ENCODE peak calls at places on chromosomes 4 and X, in ten cellular contexts. One of them, this sample, is unnamed.
A peak's percentile ranks its signal among the peaks of the same experiment; 100 is the strongest.

GRCh38 chrX:148771440-148771839 is 271.0 kb downstream of the AFF2 start:
- DNase-seq in heart left ventricle: no peak
- DNase-seq in lung: no peak
- DNase-seq in mucosa of descending colon: no peak
- DNase-seq in ascending aorta: no peak
- DNase-seq in GM23248: no peak
- DNase-seq in MG63: no peak
- DNase-seq in A673: no peak
- DNase-seq in lower lobe of right lung: no peak
- DNase-seq in PC-9: no peak
- DNase-seq in this sample: no peak

GRCh38 chr4:164383187-164384181 is 370.4 kb upstream of the SMIM31 start:
- DNase-seq in heart left ventricle: peak; percentile 35
- DNase-seq in lung: no peak
- DNase-seq in mucosa of descending colon: peak; percentile 33
- DNase-seq in ascending aorta: peak; percentile 59
- DNase-seq in GM23248: peak; percentile 6
- DNase-seq in MG63: peak; percentile 100
- DNase-seq in A673: peak; percentile 89
- DNase-seq in lower lobe of right lung: no peak
- DNase-seq in PC-9: peak; percentile 8
- DNase-seq in this sample: no peak

GRCh38 chr4:100063355-100063754 is 113.3 kb upstream of the H2AZ1 start:
- DNase-seq in heart left ventricle: no peak
- DNase-seq in lung: no peak
- DNase-seq in mucosa of descending colon: no peak
- DNase-seq in ascending aorta: no peak
- DNase-seq in GM23248: no peak
- DNase-seq in MG63: no peak
- DNase-seq in A673: no peak
- DNase-seq in lower lobe of right lung: no peak
- DNase-seq in PC-9: no peak
- DNase-seq in this sample: no peak

GRCh38 chr4:157076578-157076947 is 613 bp downstream of the GLRB start:
- DNase-seq in heart left ventricle: no peak
- DNase-seq in lung: no peak
- DNase-seq in mucosa of descending colon: no peak
- DNase-seq in ascending aorta: no peak
- DNase-seq in GM23248: no peak
- DNase-seq in MG63: no peak
- DNase-seq in A673: peak; percentile 12
- DNase-seq in lower lobe of right lung: no peak
- DNase-seq in PC-9: no peak
- DNase-seq in this sample: no peak

GRCh38 chr4:8370835-8371234 is 69.7 kb downstream of the ACOX3 start:
- DNase-seq in heart left ventricle: no peak
- DNase-seq in lung: no peak
- DNase-seq in mucosa of descending colon: peak; percentile 31
- DNase-seq in ascending aorta: no peak
- DNase-seq in GM23248: no peak
- DNase-seq in MG63: no peak
- DNase-seq in A673: no peak
- DNase-seq in lower lobe of right lung: peak; percentile 33
- DNase-seq in PC-9: no peak
- DNase-seq in this sample: no peak

GRCh38 chr4:122516376-122516775 is 59.9 kb upstream of the IL2 start:
- DNase-seq in heart left ventricle: no peak
- DNase-seq in lung: no peak
- DNase-seq in mucosa of descending colon: no peak
- DNase-seq in ascending aorta: no peak
- DNase-seq in GM23248: no peak
- DNase-seq in MG63: no peak
- DNase-seq in A673: no peak
- DNase-seq in lower lobe of right lung: no peak
- DNase-seq in PC-9: no peak
- DNase-seq in this sample: no peak

GRCh38 chr4:38815879-38816782 is 11.5 kb upstream of the TLR1 start:
- DNase-seq in heart left ventricle: no peak
- DNase-seq in lung: no peak
- DNase-seq in mucosa of descending colon: no peak
- DNase-seq in ascending aorta: no peak
- DNase-seq in GM23248: no peak
- DNase-seq in MG63: no peak
- DNase-seq in A673: no peak
- DNase-seq in lower lobe of right lung: no peak
- DNase-seq in PC-9: no peak
- DNase-seq in this sample: no peak

GRCh38 chr4:89539374-89539773 is 231.8 kb upstream of the GPRIN3 start:
- DNase-seq in heart left ventricle: no peak
- DNase-seq in lung: no peak
- DNase-seq in mucosa of descending colon: no peak
- DNase-seq in ascending aorta: no peak
- DNase-seq in GM23248: peak; percentile 73
- DNase-seq in MG63: no peak
- DNase-seq in A673: no peak
- DNase-seq in lower lobe of right lung: no peak
- DNase-seq in PC-9: no peak
- DNase-seq in this sample: no peak

GRCh38 chr4:74796631-74797030 is 2.3 kb upstream of the BTC start:
- DNase-seq in heart left ventricle: no peak
- DNase-seq in lung: no peak
- DNase-seq in mucosa of descending colon: no peak
- DNase-seq in ascending aorta: no peak
- DNase-seq in GM23248: no peak
- DNase-seq in MG63: no peak
- DNase-seq in A673: no peak
- DNase-seq in lower lobe of right lung: no peak
- DNase-seq in PC-9: no peak
- DNase-seq in this sample: no peak

GRCh38 chr4:74790652-74791051 is 3.7 kb downstream of the BTC start:
- DNase-seq in heart left ventricle: no peak
- DNase-seq in lung: no peak
- DNase-seq in mucosa of descending colon: no peak
- DNase-seq in ascending aorta: no peak
- DNase-seq in GM23248: no peak
- DNase-seq in MG63: no peak
- DNase-seq in A673: no peak
- DNase-seq in lower lobe of right lung: no peak
- DNase-seq in PC-9: no peak
- DNase-seq in this sample: no peak

GRCh38 chr4:74793757-74794340 is 474 bp downstream of the BTC start:
- DNase-seq in heart left ventricle: peak; percentile 63
- DNase-seq in lung: peak; percentile 77
- DNase-seq in mucosa of descending colon: peak; percentile 86
- DNase-seq in ascending aorta: peak; percentile 72
- DNase-seq in GM23248: peak; percentile 48
- DNase-seq in MG63: peak; percentile 56
- DNase-seq in A673: peak; percentile 2
- DNase-seq in lower lobe of right lung: peak; percentile 81
- DNase-seq in PC-9: peak; percentile 56
- DNase-seq in this sample: no peak

GRCh38 chr4:74789518-74789917 is 4.8 kb downstream of the BTC start:
- DNase-seq in heart left ventricle: no peak
- DNase-seq in lung: no peak
- DNase-seq in mucosa of descending colon: no peak
- DNase-seq in ascending aorta: no peak
- DNase-seq in GM23248: no peak
- DNase-seq in MG63: no peak
- DNase-seq in A673: no peak
- DNase-seq in lower lobe of right lung: no peak
- DNase-seq in PC-9: no peak
- DNase-seq in this sample: no peak

DNA sequence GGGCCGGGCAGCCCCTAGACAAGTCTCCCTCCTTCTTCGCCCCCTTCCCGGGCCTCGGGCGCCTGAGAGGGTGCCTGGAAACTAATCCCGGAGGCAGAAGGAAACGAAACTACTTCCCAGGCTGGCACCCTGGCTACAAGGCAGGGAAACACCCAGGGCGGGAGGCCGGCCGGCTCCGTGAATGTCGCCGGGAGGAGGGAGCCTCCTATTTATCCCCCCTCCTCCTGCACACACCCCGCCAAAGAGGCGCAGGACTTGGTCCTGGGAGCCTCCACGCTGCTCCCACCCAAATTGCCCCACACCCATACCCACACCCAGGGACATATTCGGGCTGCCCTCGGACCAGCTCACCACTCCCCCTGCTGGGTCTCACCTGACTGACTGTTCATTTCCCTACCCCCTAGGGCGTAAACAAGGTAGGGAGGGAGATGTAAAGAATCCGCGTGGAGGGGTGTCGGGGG is at the start of gene BTC:
- DNase-seq in heart left ventricle: no peak
- DNase-seq in lung: peak; percentile 71
- DNase-seq in mucosa of descending colon: peak; percentile 68
- DNase-seq in ascending aorta: peak; percentile 65
- DNase-seq in GM23248: peak; percentile 27
- DNase-seq in MG63: peak; percentile 14
- DNase-seq in A673: peak; percentile 18
- DNase-seq in lower lobe of right lung: peak; percentile 72
- DNase-seq in PC-9: peak; percentile 60
- DNase-seq in this sample: no peak
- H3K9me3 ChIP-seq in heart left ventricle: no peaks in the 10 kb centered on the region
- H3K9me3 ChIP-seq in lung: no peaks in the 10 kb centered on the region
- H3K9me3 ChIP-seq in mucosa of descending colon: no peaks in the 10 kb centered on the region
- H3K9me3 ChIP-seq in ascending aorta: no peaks in the 10 kb centered on the region
- H3K9me3 ChIP-seq in GM23248: no peaks in the 10 kb centered on the region
- H3K9me3 ChIP-seq in MG63: no peaks in the 10 kb centered on the region
- H3K9me3 ChIP-seq in A673: no peaks in the 10 kb centered on the region
- H3K9me3 ChIP-seq in lower lobe of right lung: no peaks in the 10 kb centered on the region
- H3K9me3 ChIP-seq in PC-9: no peaks in the 10 kb centered on the region
- H3K9me3 ChIP-seq in this sample: no peaks in the 10 kb centered on the region

GRCh38 chr4:32824321-32824720 is 2104.2 kb downstream of the PCDH7 start:
- DNase-seq in heart left ventricle: no peak
- DNase-seq in lung: no peak
- DNase-seq in mucosa of descending colon: no peak
- DNase-seq in ascending aorta: no peak
- DNase-seq in GM23248: no peak
- DNase-seq in MG63: no peak
- DNase-seq in A673: no peak
- DNase-seq in lower lobe of right lung: no peak
- DNase-seq in PC-9: peak; percentile 1
- DNase-seq in this sample: no peak

GRCh38 chr4:32831104-32831503 is 2110.9 kb downstream of the PCDH7 start:
- DNase-seq in heart left ventricle: no peak
- DNase-seq in lung: no peak
- DNase-seq in mucosa of descending colon: no peak
- DNase-seq in ascending aorta: no peak
- DNase-seq in GM23248: no peak
- DNase-seq in MG63: no peak
- DNase-seq in A673: no peak
- DNase-seq in lower lobe of right lung: no peak
- DNase-seq in PC-9: no peak
- DNase-seq in this sample: no peak

GRCh38 chr4:32830160-32830559 is 2110.0 kb downstream of the PCDH7 start:
- DNase-seq in heart left ventricle: no peak
- DNase-seq in lung: no peak
- DNase-seq in mucosa of descending colon: no peak
- DNase-seq in ascending aorta: no peak
- DNase-seq in GM23248: no peak
- DNase-seq in MG63: no peak
- DNase-seq in A673: no peak
- DNase-seq in lower lobe of right lung: no peak
- DNase-seq in PC-9: no peak
- DNase-seq in this sample: no peak

GRCh38 chr4:32826169-32826568 is 2106.0 kb downstream of the PCDH7 start:
- DNase-seq in heart left ventricle: no peak
- DNase-seq in lung: no peak
- DNase-seq in mucosa of descending colon: no peak
- DNase-seq in ascending aorta: no peak
- DNase-seq in GM23248: no peak
- DNase-seq in MG63: no peak
- DNase-seq in A673: no peak
- DNase-seq in lower lobe of right lung: no peak
- DNase-seq in PC-9: no peak
- DNase-seq in this sample: no peak
- H3K9me3 ChIP-seq in heart left ventricle: peaks cover 16% of the 10 kb centered on the region
- H3K9me3 ChIP-seq in lung: peaks cover 3% of the 10 kb centered on the region
- H3K9me3 ChIP-seq in mucosa of descending colon: peaks cover 21% of the 10 kb centered on the region
- H3K9me3 ChIP-seq in ascending aorta: no peaks in the 10 kb centered on the region
- H3K9me3 ChIP-seq in GM23248: no peaks in the 10 kb centered on the region
- H3K9me3 ChIP-seq in MG63: no peaks in the 10 kb centered on the region
- H3K9me3 ChIP-seq in A673: peaks cover 23% of the 10 kb centered on the region
- H3K9me3 ChIP-seq in lower lobe of right lung: no peaks in the 10 kb centered on the region
- H3K9me3 ChIP-seq in PC-9: peaks cover 4% of the 10 kb centered on the region
- H3K9me3 ChIP-seq in this sample: no peaks in the 10 kb centered on the region

DNA sequence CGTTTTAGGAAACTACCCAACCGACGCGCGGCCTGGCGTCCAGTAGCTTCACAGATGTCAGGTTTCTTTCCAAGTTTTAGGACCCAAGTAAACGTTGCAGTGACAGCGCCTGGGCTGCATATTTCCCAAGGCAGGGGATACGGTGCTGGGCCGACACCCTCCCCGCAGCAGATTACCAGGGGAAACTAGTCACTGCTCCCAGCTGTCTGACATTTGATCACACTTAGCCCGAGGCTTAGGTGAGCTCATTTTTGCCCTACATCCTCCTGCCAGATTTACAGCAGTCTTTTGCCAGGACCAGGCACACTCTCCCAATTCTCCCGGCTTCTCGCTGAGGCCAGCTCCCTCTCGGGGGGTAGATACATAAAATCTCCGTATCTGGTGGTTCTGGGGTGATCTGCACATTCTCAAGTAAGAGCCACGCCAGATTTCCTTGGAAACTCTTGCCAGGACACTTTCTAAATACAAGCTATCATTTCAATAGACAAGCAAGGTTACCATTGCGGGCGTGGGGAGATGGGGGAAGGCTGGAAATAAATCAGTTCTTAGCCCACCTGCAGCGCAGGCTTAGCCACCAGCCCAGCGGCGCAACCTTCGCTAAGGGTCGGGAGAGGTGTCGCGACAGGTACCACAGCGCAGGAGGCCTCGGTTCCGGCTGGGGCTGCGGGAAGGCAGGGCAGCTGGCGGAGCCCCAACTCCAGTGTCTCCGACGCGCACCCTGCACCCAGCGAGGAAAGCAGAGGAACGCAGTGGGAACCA is 2.5 kb upstream of the SOX3 start:
- DNase-seq in heart left ventricle: no peak
- DNase-seq in lung: no peak
- DNase-seq in mucosa of descending colon: no peak
- DNase-seq in ascending aorta: no peak
- DNase-seq in GM23248: no peak
- DNase-seq in MG63: peak; percentile 43
- DNase-seq in A673: no peak
- DNase-seq in lower lobe of right lung: no peak
- DNase-seq in PC-9: no peak
- DNase-seq in this sample: no peak
- H3K9me3 ChIP-seq in heart left ventricle: no peaks in the 10 kb centered on the region
- H3K9me3 ChIP-seq in lung: peaks cover 37% of the 10 kb centered on the region
- H3K9me3 ChIP-seq in mucosa of descending colon: no peaks in the 10 kb centered on the region
- H3K9me3 ChIP-seq in ascending aorta: no peaks in the 10 kb centered on the region
- H3K9me3 ChIP-seq in GM23248: no peaks in the 10 kb centered on the region
- H3K9me3 ChIP-seq in MG63: no peaks in the 10 kb centered on the region
- H3K9me3 ChIP-seq in A673: no peaks in the 10 kb centered on the region
- H3K9me3 ChIP-seq in lower lobe of right lung: no peaks in the 10 kb centered on the region
- H3K9me3 ChIP-seq in PC-9: no peaks in the 10 kb centered on the region
- H3K9me3 ChIP-seq in this sample: no peaks in the 10 kb centered on the region

DNA sequence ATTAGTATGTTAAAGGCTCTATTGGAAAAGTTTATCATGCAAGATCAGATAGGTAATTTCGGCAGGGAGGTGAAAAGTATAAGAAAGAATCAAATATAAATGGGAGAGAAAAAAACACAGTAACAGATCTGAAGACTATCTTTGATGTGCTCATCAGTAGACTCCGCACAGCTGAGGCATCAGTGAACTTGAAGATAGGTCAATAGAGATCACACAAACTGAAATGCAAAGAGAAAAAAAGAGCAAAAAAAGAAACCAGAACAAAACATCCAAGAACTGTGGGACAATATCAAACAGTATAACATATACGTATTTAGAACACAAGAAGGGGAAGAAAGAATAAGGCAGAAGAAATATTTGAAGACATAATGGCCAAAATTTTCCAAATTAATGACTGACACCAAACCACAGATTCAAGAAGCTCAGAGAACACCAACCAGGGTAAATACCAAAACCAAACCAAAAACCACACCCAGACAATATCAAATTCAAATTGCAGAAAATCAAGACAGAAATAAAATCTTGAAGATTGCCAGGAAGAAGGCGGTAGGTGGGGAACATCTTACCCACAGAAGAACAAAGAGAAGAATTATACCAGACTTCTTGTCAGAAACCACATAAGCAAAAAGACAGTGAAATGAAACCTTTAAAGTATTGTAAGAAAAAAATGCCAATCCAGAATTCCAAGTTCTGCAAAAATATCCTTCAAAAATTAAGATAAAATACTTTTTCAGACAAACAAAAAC is 29.0 kb downstream of the PFKFB1 start:
- DNase-seq in heart left ventricle: no peak
- DNase-seq in lung: no peak
- DNase-seq in mucosa of descending colon: no peak
- DNase-seq in ascending aorta: no peak
- DNase-seq in GM23248: no peak
- DNase-seq in MG63: no peak
- DNase-seq in A673: no peak
- DNase-seq in lower lobe of right lung: no peak
- DNase-seq in PC-9: no peak
- DNase-seq in this sample: no peak
- H3K9me3 ChIP-seq in heart left ventricle: no peaks in the 10 kb centered on the region
- H3K9me3 ChIP-seq in lung: peaks cover 2% of the 10 kb centered on the region
- H3K9me3 ChIP-seq in mucosa of descending colon: no peaks in the 10 kb centered on the region
- H3K9me3 ChIP-seq in ascending aorta: no peaks in the 10 kb centered on the region
- H3K9me3 ChIP-seq in GM23248: no peaks in the 10 kb centered on the region
- H3K9me3 ChIP-seq in MG63: no peaks in the 10 kb centered on the region
- H3K9me3 ChIP-seq in A673: no peaks in the 10 kb centered on the region
- H3K9me3 ChIP-seq in lower lobe of right lung: no peaks in the 10 kb centered on the region
- H3K9me3 ChIP-seq in PC-9: no peaks in the 10 kb centered on the region
- H3K9me3 ChIP-seq in this sample: no peaks in the 10 kb centered on the region

This sample was measured in T-helper 17 cell.